ENCODE peak calls at places on chromosomes 1 and 21, in ten cellular contexts. N is ecto neural progenitor cell; Q is HFF-Myc; D is uterus; H is AG08395; F is substantia nigra; V is H9; G is M059J; P is stimulated activated CD4-positive, alpha-beta T cell treated with anti-CD3 and anti-CD28 coated beads, TNF-alpha, amount 100 ng/mL, for 4 hours; S is prostate gland. A is an unnamed sample.

GRCh38 chr1:59506952-59507351 is 210.1 kb downstream of the FGGY start:
- DNase-seq in N (no peak), Q (no peak), D (peak; percentile 63), H (peak; percentile 50), F (no peak), V (no peak), G (peak; percentile 80), P (no peak), S (no peak), A (no peak)

GRCh38 chr1:223609961-223610360 is 55.5 kb downstream of the CAPN8 start:
- DNase-seq in N (no peak), Q (no peak), D (no peak), H (no peak), F (no peak), V (no peak), G (no peak), P (no peak), S (no peak), A (no peak)

GRCh38 chr1:6899141-6899540 is 113.9 kb downstream of the CAMTA1 start:
- DNase-seq in N (no peak), Q (no peak), D (no peak), H (no peak), F (no peak), V (no peak), G (peak; percentile 11), P (no peak), S (no peak), A (no peak)

GRCh38 chr1:239184581-239185244 is 201.7 kb upstream of the CHRM3 start:
- DNase-seq in N (no peak), Q (no peak), D (no peak), H (no peak), F (no peak), V (no peak), G (no peak), P (no peak), S (no peak), A (no peak)

GRCh38 chr1:227357229-227358078 is 39.2 kb upstream of the CDC42BPA start:
- DNase-seq in N (peak; percentile 57), Q (peak; percentile 74), D (peak; percentile 67), H (peak; percentile 80), F (no peak), V (peak; percentile 82), G (peak; percentile 95), P (no peak), S (no peak), A (no peak)

GRCh38 chr1:183164350-183164749 is 21.7 kb upstream of the LAMC2 start:
- DNase-seq in N (peak; percentile 56), Q (peak; percentile 71), D (no peak), H (peak; percentile 44), F (no peak), V (peak; percentile 81), G (peak; percentile 96), P (no peak), S (no peak), A (no peak)

GRCh38 chr1:63463248-63463647 is 59.8 kb downstream of the ITGB3BP start:
- DNase-seq in N (no peak), Q (no peak), D (no peak), H (no peak), F (no peak), V (no peak), G (no peak), P (no peak), S (no peak), A (no peak)

GRCh38 chr21:44529503-44530125 is 10.4 kb downstream of the KRTAP10-1 start:
- DNase-seq in N (no peak), Q (no peak), D (peak; percentile 1), H (no peak), F (no peak), V (peak; percentile 26), G (no peak), P (no peak), S (no peak), A (no peak)

GRCh38 chr1:161914595-161914994 is 109.1 kb downstream of the OLFML2B start:
- DNase-seq in N (no peak), Q (no peak), D (no peak), H (no peak), F (no peak), V (no peak), G (no peak), P (no peak), S (no peak), A (no peak)

GRCh38 chr21:42406201-42406601 is 2.5 kb downstream of the UBASH3A start:
- DNase-seq in N (no peak), Q (no peak), D (no peak), H (no peak), F (no peak), V (no peak), G (no peak), P (no peak), S (no peak), A (no peak)

GRCh38 chr1:192810253-192810880 is 1.5 kb downstream of the RGS2 start:
- DNase-seq in N (peak; percentile 59), Q (no peak), D (no peak), H (no peak), F (no peak), V (no peak), G (no peak), P (no peak), S (peak; percentile 12), A (no peak)

GRCh38 chr21:14603202-14603601 is 57.1 kb upstream of the SAMSN1 start:
- DNase-seq in N (no peak), Q (no peak), D (no peak), H (peak; percentile 7), F (no peak), V (no peak), G (peak; percentile 43), P (no peak), S (no peak), A (no peak)

GRCh38 chr1:225848044-225848955 is 33.9 kb downstream of the TMEM63A start:
- DNase-seq in N (no peak), Q (no peak), D (no peak), H (no peak), F (no peak), V (peak; percentile 27), G (no peak), P (no peak), S (no peak), A (no peak)

GRCh38 chr1:156124557-156125483 is 10.3 kb downstream of the LMNA start:
- DNase-seq in N (no peak), Q (no peak), D (peak; percentile 71), H (peak; percentile 35), F (no peak), V (peak; percentile 78), G (peak; percentile 75), P (no peak), S (peak; percentile 64), A (no peak)

GRCh38 chr1:150548632-150549495 is at the start of gene ADAMTSL4:
- DNase-seq in N (peak; percentile 83), Q (no peak), D (peak; percentile 57), H (peak; percentile 76), F (peak; percentile 15), V (peak; percentile 51), G (peak; percentile 82), P (no peak), S (no peak), A (no peak)

GRCh38 chr1:31523012-31523411 is 53.3 kb upstream of the TINAGL1 start:
- DNase-seq in N (no peak), Q (no peak), D (no peak), H (no peak), F (no peak), V (no peak), G (peak; percentile 78), P (no peak), S (no peak), A (no peak)

GRCh38 chr1:235045034-235045690 is 83.5 kb downstream of the TOMM20 start:
- DNase-seq in N (no peak), Q (no peak), D (no peak), H (peak; percentile 44), F (no peak), V (no peak), G (no peak), P (no peak), S (no peak), A (no peak)

GRCh38 chr1:224116131-224116530 is 2.2 kb downstream of the FBXO28 start:
- DNase-seq in N (no peak), Q (no peak), D (no peak), H (peak; percentile 22), F (no peak), V (no peak), G (peak; percentile 67), P (no peak), S (no peak), A (no peak)

GRCh38 chr1:184146202-184146601 is 94.7 kb downstream of the TSEN15 start:
- DNase-seq in N (no peak), Q (no peak), D (no peak), H (no peak), F (no peak), V (no peak), G (no peak), P (no peak), S (no peak), A (no peak)

GRCh38 chr1:203563291-203563690 is 63.3 kb upstream of the ATP2B4 start:
- DNase-seq in N (no peak), Q (no peak), D (no peak), H (peak; percentile 72), F (no peak), V (no peak), G (no peak), P (no peak), S (no peak), A (no peak)

GRCh38 chr1:201676061-201676644 is 137.2 kb downstream of the NAV1 start:
- DNase-seq in N (peak; percentile 67), Q (no peak), D (no peak), H (peak; percentile 50), F (no peak), V (peak; percentile 59), G (peak; percentile 74), P (no peak), S (no peak), A (no peak)

GRCh38 chr1:208433086-208433485 is 188.9 kb upstream of the PLXNA2 start:
- DNase-seq in N (no peak), Q (no peak), D (no peak), H (peak; percentile 31), F (no peak), V (no peak), G (peak; percentile 89), P (no peak), S (no peak), A (no peak)

GRCh38 chr1:21939650-21940374 is 2.7 kb upstream of the HSPG2 start:
- DNase-seq in N (no peak), Q (peak; percentile 70), D (peak; percentile 94), H (peak; percentile 89), F (peak; percentile 11), V (no peak), G (peak; percentile 97), P (no peak), S (peak; percentile 56), A (no peak)

GRCh38 chr1:94063379-94063778 is 57.6 kb downstream of the ABCA4 start:
- DNase-seq in N (no peak), Q (peak; percentile 79), D (peak; percentile 64), H (peak; percentile 60), F (no peak), V (no peak), G (peak; percentile 44), P (no peak), S (no peak), A (no peak)

GRCh38 chr1:93239862-93240261 is 59.3 kb downstream of the CCDC18 start:
- DNase-seq in N (no peak), Q (no peak), D (no peak), H (no peak), F (no peak), V (no peak), G (no peak), P (no peak), S (no peak), A (no peak)

GRCh38 chr21:21051109-21052055 is 53.2 kb downstream of the NCAM2 start:
- DNase-seq in N (no peak), Q (no peak), D (no peak), H (no peak), F (no peak), V (no peak), G (no peak), P (no peak), S (no peak), A (no peak)

GRCh38 chr1:51709951-51710350 is 93.1 kb downstream of the OSBPL9 start:
- DNase-seq in N (no peak), Q (no peak), D (no peak), H (no peak), F (no peak), V (no peak), G (no peak), P (no peak), S (no peak), A (no peak)

GRCh38 chr1:117970251-117970650 is 40.7 kb downstream of the WDR3 start:
- DNase-seq in N (peak; percentile 49), Q (no peak), D (no peak), H (no peak), F (no peak), V (no peak), G (no peak), P (no peak), S (no peak), A (no peak)

A was measured in activated CD4-positive, CD25-positive, alpha-beta regulatory T cell treated with anti-CD3 and anti-CD28 coated beads, Interleukin-2, amount 50 U/mL, for 16 hours.